ENCODE peak calls at places on chromosomes 7 and 10, in four cellular contexts. Z, J, G and A are unnamed samples.

GRCh38 chr10:70558871-70559810 is 43.4 kb downstream of the PRF1 start:
- DNase-seq in Z (peak; percentile 67), J (peak; percentile 57), G (peak; percentile 48), A (no peak)

GRCh38 chr10:12165992-12166775 is 29.5 kb downstream of the NUDT5 start:
- DNase-seq in Z (no peak), J (no peak), G (no peak), A (no peak)

GRCh38 chr10:73529089-73529832 is 33.4 kb upstream of the PPP3CB start:
- DNase-seq in Z (peak; percentile 93), J (no peak), G (peak; percentile 80), A (peak; percentile 51)

GRCh38 chr7:128356546-128357365 is 4.7 kb downstream of the PRRT4 start:
- DNase-seq in Z (no peak), J (no peak), G (no peak), A (no peak)

GRCh38 chr7:22559829-22560489 is 60.0 kb upstream of the STEAP1B start:
- DNase-seq in Z (peak; percentile 80), J (peak; percentile 78), G (peak; percentile 80), A (no peak)

GRCh38 chr7:173120-173918 is 19.1 kb upstream of the FAM20C start:
- DNase-seq in Z (no peak), J (no peak), G (no peak), A (no peak)

GRCh38 chr7:46414946-46415345 is 493.9 kb upstream of the IGFBP3 start:
- DNase-seq in Z (no peak), J (no peak), G (no peak), A (no peak)

GRCh38 chr10:80041162-80041561 is 37.3 kb upstream of the TMEM254 start:
- DNase-seq in Z (no peak), J (no peak), G (no peak), A (no peak)

GRCh38 chr7:151951672-151952338 is 4.4 kb upstream of the GALNTL5 start:
- DNase-seq in Z (no peak), J (no peak), G (no peak), A (no peak)

GRCh38 chr7:22989646-22990587 is 24.0 kb downstream of the HYCC1 start:
- DNase-seq in Z (no peak), J (no peak), G (no peak), A (no peak)

GRCh38 chr7:137462074-137462715 is 118.7 kb upstream of the PTN start:
- DNase-seq in Z (no peak), J (no peak), G (no peak), A (no peak)

GRCh38 chr10:132185601-132186487 is 904 bp upstream of the DPYSL4 start:
- DNase-seq in Z (peak; percentile 84), J (no peak), G (no peak), A (no peak)

DNA sequence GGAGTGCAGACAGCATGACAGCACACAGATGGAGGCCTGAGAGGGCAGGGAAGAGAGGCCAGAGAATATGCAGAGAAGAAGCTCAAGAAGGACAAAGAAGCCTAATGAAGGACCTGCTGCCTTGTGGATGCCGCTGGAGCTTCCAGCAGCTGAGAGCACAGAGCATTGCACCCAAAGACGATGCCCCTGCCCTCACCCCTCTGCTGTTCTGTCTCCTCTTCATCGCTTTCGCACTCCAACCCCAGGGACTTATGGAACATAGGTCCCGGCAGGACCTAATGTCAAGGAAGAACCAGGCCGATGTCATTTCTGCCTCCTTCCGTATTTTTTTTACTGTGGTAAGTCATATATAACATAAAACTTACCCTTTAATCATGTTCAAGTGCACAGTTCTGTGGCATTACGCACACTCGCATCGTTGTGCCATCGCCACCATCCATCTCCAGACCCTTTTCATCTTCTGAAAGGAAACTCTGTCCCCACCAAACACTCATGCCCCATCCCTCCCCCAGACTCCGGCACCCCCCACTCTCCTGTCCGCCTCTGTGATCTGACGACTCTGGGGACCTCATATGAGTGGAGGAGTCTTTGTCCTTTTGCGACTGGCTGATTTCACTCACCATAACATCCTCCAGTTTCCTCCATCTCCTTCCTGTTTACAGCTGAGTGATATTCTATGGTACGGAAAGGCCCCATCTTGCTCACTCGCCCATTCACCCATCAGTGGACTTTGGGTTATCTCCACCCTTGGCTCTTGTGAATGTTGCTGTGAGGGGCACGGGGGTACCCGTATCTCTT is 12.1 kb upstream of the INSIG1 start:
- DNase-seq in Z (no peak), J (no peak), G (no peak), A (no peak)
- H3K4me3 ChIP-seq in Z (no peak overlapping the region), J (no peak overlapping the region), G (no peak overlapping the region), A (no peak overlapping the region)

GRCh38 chr7:7185382-7185989 is 3.1 kb downstream of the C1GALT1 start:
- DNase-seq in Z (no peak), J (no peak), G (no peak), A (no peak)

GRCh38 chr7:7191137-7191536 is 8.8 kb downstream of the C1GALT1 start:
- DNase-seq in Z (no peak), J (no peak), G (no peak), A (no peak)

GRCh38 chr7:7188091-7188490 is 5.7 kb downstream of the C1GALT1 start:
- DNase-seq in Z (no peak), J (no peak), G (no peak), A (no peak)

GRCh38 chr7:7188742-7189141 is 6.4 kb downstream of the C1GALT1 start:
- DNase-seq in Z (no peak), J (no peak), G (no peak), A (no peak)

DNA sequence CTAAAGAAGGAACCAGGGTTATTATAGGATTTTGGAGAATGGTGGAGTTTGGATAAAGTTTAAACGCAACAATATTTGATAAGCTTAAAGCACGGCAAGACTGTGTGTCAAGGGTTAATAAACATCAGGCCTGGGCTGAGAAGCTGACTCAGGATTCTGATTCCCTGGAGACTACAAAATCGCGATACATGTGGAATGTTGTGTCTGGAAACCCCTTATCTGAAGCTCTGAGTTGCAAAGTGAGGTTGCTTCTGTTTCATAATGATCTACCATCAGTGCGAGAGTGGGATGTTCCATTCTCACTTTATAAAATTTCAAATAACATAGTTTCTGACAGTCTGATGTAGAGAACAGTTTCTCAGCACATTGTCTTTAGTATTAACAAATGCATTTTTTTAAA is 7.8 kb downstream of the C1GALT1 start:
- DNase-seq in Z (no peak), J (no peak), G (peak; percentile 18), A (no peak)
- H3K4me3 ChIP-seq in Z (no peak overlapping the region), J (no peak overlapping the region), G (no peak overlapping the region), A (no peak overlapping the region)

GRCh38 chr7:4747013-4747412 is 28.4 kb upstream of the AP5Z1 start:
- DNase-seq in Z (no peak), J (no peak), G (no peak), A (no peak)

GRCh38 chr7:4745265-4745919 is 30.0 kb upstream of the AP5Z1 start:
- DNase-seq in Z (no peak), J (no peak), G (peak; percentile 31), A (no peak)

GRCh38 chr7:4745971-4746919 is 29.2 kb upstream of the AP5Z1 start:
- DNase-seq in Z (no peak), J (no peak), G (peak; percentile 67), A (peak; percentile 33)

GRCh38 chr7:4742852-4743251 is 32.6 kb upstream of the AP5Z1 start:
- DNase-seq in Z (no peak), J (no peak), G (peak; percentile 43), A (no peak)

GRCh38 chr7:4744391-4745264 is 30.8 kb upstream of the AP5Z1 start:
- DNase-seq in Z (peak; percentile 96), J (peak; percentile 100), G (peak; percentile 99), A (peak; percentile 95)
- H3K4me3 ChIP-seq in Z (peak overlapping the region; percentile 41), J (peak overlapping the region; percentile 43), G (peak overlapping the region; percentile 4), A (no peak overlapping the region)

GRCh38 chr10:13627459-13628310 is 40.9 kb downstream of the PRPF18 start:
- DNase-seq in Z (peak; percentile 10), J (no peak), G (no peak), A (no peak)
- H3K4me3 ChIP-seq in Z (no peak overlapping the region), J (no peak overlapping the region), G (no peak overlapping the region), A (no peak overlapping the region)

GRCh38 chr10:63539994-63540393 is 18.8 kb downstream of the REEP3 start:
- DNase-seq in Z (no peak), J (no peak), G (no peak), A (no peak)
- H3K4me3 ChIP-seq in Z (no peak overlapping the region), J (no peak overlapping the region), G (no peak overlapping the region), A (no peak overlapping the region)

GRCh38 chr7:6168469-6168868 is 104.0 kb downstream of the CYTH3 start:
- DNase-seq in Z (no peak), J (no peak), G (no peak), A (no peak)
- H3K4me3 ChIP-seq in Z (no peak overlapping the region), J (no peak overlapping the region), G (no peak overlapping the region), A (no peak overlapping the region)

DNA sequence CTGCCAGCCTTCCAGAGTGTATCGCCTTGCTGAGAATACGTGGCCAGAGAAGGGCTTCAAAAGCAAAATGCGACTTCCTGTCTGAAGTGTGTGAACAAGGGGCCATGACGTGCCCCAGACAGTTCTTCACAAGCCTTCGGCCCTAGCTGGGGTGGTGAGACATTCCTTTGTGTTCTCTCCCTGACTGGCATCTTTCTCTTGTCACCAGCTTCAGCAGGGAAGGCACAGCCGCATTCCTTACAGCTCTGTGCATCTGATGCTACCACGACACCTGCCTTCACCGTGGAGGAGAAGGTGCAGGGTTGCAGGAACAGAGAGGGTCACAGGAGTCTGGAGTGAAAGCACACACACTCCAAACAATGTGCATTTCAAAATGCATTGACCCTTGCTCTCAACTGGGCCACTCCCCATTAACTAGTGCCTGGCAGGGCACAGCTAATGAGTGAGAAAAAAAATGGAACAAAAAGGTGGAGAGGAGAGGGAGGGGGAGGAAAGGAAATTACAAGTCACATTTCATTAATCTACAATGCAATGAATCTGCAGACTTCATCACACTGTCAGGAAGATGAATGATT is 93.4 kb downstream of the GPR26 start:
- DNase-seq in Z (peak; percentile 37), J (no peak), G (no peak), A (no peak)
- H3K4me3 ChIP-seq in Z (no peak overlapping the region), J (no peak overlapping the region), G (no peak overlapping the region), A (no peak overlapping the region)

DNA sequence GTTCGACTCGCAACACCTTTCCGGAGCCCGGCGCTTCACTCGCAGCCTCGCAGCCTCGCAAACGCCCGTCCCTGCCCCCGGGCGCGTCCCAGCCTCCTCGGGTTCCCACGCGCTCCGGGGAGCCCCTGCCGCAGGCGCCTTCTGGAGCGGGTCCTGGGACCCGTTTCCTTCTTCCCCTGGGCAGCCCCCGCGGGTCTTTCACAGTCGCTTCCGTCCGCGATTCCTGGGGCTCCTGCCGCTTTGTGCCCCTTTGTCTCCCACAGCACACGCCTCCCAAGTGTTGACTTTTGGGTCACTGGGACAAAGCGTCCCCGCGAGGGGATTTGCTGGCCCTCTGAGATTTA is 140.7 kb downstream of the DYNC2I1 start:
- DNase-seq in Z (no peak), J (no peak), G (no peak), A (no peak)
- H3K4me3 ChIP-seq in Z (peak overlapping the region; percentile 29), J (peak overlapping the region; percentile 44), G (no peak overlapping the region), A (no peak overlapping the region)

GRCh38 chr10:42941245-42941644 is 135.6 kb upstream of the RET start:
- DNase-seq in Z (no peak), J (peak; percentile 51), G (no peak), A (no peak)
- H3K4me3 ChIP-seq in Z (no peak overlapping the region), J (no peak overlapping the region), G (no peak overlapping the region), A (no peak overlapping the region)

DNA sequence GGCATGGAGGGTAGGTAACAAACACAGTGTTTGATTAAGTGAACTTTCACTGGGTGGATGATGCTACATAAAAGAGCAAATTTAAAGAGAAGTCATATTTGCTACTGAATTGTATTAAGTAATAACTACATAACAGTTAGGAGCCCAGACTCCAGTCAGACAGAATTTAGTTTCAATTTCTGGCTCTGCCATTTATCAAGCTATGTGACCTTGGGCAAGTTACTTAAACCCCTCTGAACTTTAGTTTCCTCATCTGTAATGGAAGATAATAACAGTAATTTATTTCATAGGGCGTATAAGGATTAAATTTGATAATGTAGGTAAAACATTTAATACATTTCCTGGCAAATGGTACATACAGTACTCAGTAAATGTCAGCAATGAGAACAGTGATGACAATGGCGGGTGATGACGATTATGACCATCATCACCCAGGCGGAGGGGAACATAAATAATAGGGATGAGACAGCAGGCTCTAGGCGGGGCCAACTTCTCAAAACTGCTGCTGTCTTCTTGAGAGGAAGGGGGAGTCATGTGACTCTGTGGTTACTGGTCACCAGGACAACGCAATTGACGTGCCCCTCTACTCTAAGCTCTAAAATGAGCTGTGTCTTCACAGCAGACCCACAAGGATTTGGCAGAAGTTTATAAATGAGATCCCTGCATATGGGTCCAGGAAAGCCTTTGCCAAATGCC is 15.6 kb downstream of the DNMBP start:
- DNase-seq in Z (no peak), J (peak; percentile 76), G (no peak), A (peak; percentile 80)
- H3K4me3 ChIP-seq in Z (no peak overlapping the region), J (no peak overlapping the region), G (no peak overlapping the region), A (no peak overlapping the region)